ENCODE peak calls at places on chromosomes 5 and 9, in five cellular contexts. One of them, this sample, is unnamed. For H3K4me1 and H3F3A, the result is how much of the 10 kb centered on the place peaks cover.

GRCh38 chr5:123170816-123171345 is 81.8 kb downstream of the PRDM6 start:
- DNase-seq in neural progenitor cell: no peak
- DNase-seq in GM23248: no peak
- DNase-seq in PC-3: no peak
- DNase-seq in MM.1S: no peak
- DNase-seq in this sample: no peak

GRCh38 chr9:119836036-119836435 is 466.8 kb upstream of the BRINP1 start:
- DNase-seq in neural progenitor cell: peak
- DNase-seq in GM23248: no peak
- DNase-seq in PC-3: no peak
- DNase-seq in MM.1S: no peak
- DNase-seq in this sample: no peak

GRCh38 chr9:98839724-98840123 is 32.3 kb downstream of the GALNT12 start:
- DNase-seq in neural progenitor cell: no peak
- DNase-seq in GM23248: no peak
- DNase-seq in PC-3: no peak
- DNase-seq in MM.1S: no peak
- DNase-seq in this sample: no peak

GRCh38 chr5:131984945-131985665 is 26.4 kb downstream of the ACSL6 start:
- DNase-seq in neural progenitor cell: no peak
- DNase-seq in GM23248: no peak
- DNase-seq in PC-3: no peak
- DNase-seq in MM.1S: no peak
- DNase-seq in this sample: no peak

GRCh38 chr9:12784461-12785250 is 9.8 kb downstream of the LURAP1L start:
- DNase-seq in neural progenitor cell: no peak
- DNase-seq in GM23248: peak
- DNase-seq in PC-3: peak
- DNase-seq in MM.1S: peak
- DNase-seq in this sample: peak

GRCh38 chr9:16236326-16236725 is 634.1 kb downstream of the BNC2 start:
- DNase-seq in neural progenitor cell: no peak
- DNase-seq in GM23248: peak
- DNase-seq in PC-3: no peak
- DNase-seq in MM.1S: no peak
- DNase-seq in this sample: no peak

GRCh38 chr5:156271569-156271968 is 55.4 kb upstream of the SGCD start:
- DNase-seq in neural progenitor cell: no peak
- DNase-seq in GM23248: no peak
- DNase-seq in PC-3: no peak
- DNase-seq in MM.1S: no peak
- DNase-seq in this sample: no peak

GRCh38 chr5:115033861-115034260 is 135.8 kb downstream of the TRIM36 start:
- DNase-seq in neural progenitor cell: peak
- DNase-seq in GM23248: peak
- DNase-seq in PC-3: no peak
- DNase-seq in MM.1S: no peak
- DNase-seq in this sample: no peak

GRCh38 chr5:96516631-96517071 is 83.6 kb upstream of the PCSK1 start:
- DNase-seq in neural progenitor cell: no peak
- DNase-seq in GM23248: peak
- DNase-seq in PC-3: no peak
- DNase-seq in MM.1S: no peak
- DNase-seq in this sample: no peak

GRCh38 chr5:132267931-132268501 is 10.5 kb downstream of the PDLIM4 start:
- DNase-seq in neural progenitor cell: no peak
- DNase-seq in GM23248: no peak
- DNase-seq in PC-3: no peak
- DNase-seq in MM.1S: no peak
- DNase-seq in this sample: no peak

GRCh38 chr9:128912270-128912853 is 8.4 kb upstream of the PHYHD1 start:
- DNase-seq in neural progenitor cell: peak
- DNase-seq in GM23248: peak
- DNase-seq in PC-3: peak
- DNase-seq in MM.1S: no peak
- DNase-seq in this sample: peak

GRCh38 chr9:99192786-99193465 is 28.8 kb downstream of the ALG2 start:
- DNase-seq in neural progenitor cell: no peak
- DNase-seq in GM23248: peak
- DNase-seq in PC-3: peak
- DNase-seq in MM.1S: no peak
- DNase-seq in this sample: no peak

GRCh38 chr9:73023025-73023541 is 70.2 kb upstream of the ALDH1A1 start:
- DNase-seq in neural progenitor cell: peak
- DNase-seq in GM23248: peak
- DNase-seq in PC-3: peak
- DNase-seq in MM.1S: peak
- DNase-seq in this sample: peak

GRCh38 chr9:81826541-81826906 is 101.7 kb upstream of the SPATA31D4 start:
- DNase-seq in neural progenitor cell: peak
- DNase-seq in GM23248: no peak
- DNase-seq in PC-3: no peak
- DNase-seq in MM.1S: no peak
- DNase-seq in this sample: no peak

GRCh38 chr5:61790678-61791077 is 458.6 kb downstream of the ZSWIM6 start:
- DNase-seq in neural progenitor cell: no peak
- DNase-seq in GM23248: no peak
- DNase-seq in PC-3: peak
- DNase-seq in MM.1S: no peak
- DNase-seq in this sample: no peak

GRCh38 chr9:74846771-74847170 is 41.0 kb downstream of the TRPM6 start:
- DNase-seq in neural progenitor cell: no peak
- DNase-seq in GM23248: peak
- DNase-seq in PC-3: peak
- DNase-seq in MM.1S: no peak
- DNase-seq in this sample: no peak

GRCh38 chr9:4499917-4500316 is 9.6 kb downstream of the SLC1A1 start:
- DNase-seq in neural progenitor cell: no peak
- DNase-seq in GM23248: no peak
- DNase-seq in PC-3: no peak
- DNase-seq in MM.1S: no peak
- DNase-seq in this sample: no peak

GRCh38 chr5:38640012-38640395 is 83.6 kb upstream of the LIFR start:
- DNase-seq in neural progenitor cell: no peak
- DNase-seq in GM23248: no peak
- DNase-seq in PC-3: no peak
- DNase-seq in MM.1S: no peak
- DNase-seq in this sample: peak

GRCh38 chr9:27763831-27764230 is 190.6 kb upstream of the C9orf72 start:
- DNase-seq in neural progenitor cell: no peak
- DNase-seq in GM23248: no peak
- DNase-seq in PC-3: no peak
- DNase-seq in MM.1S: no peak
- DNase-seq in this sample: no peak

GRCh38 chr5:4191703-4192102 is 596.1 kb downstream of the IRX1 start:
- DNase-seq in neural progenitor cell: no peak
- DNase-seq in GM23248: no peak
- DNase-seq in PC-3: no peak
- DNase-seq in MM.1S: no peak
- DNase-seq in this sample: no peak

GRCh38 chr9:136431782-136432350 is 7.8 kb downstream of the INPP5E start:
- DNase-seq in neural progenitor cell: no peak
- DNase-seq in GM23248: no peak
- DNase-seq in PC-3: no peak
- DNase-seq in MM.1S: no peak
- DNase-seq in this sample: no peak

GRCh38 chr5:59832577-59833301 is 60.8 kb downstream of the PDE4D start:
- DNase-seq in neural progenitor cell: no peak
- DNase-seq in GM23248: no peak
- DNase-seq in PC-3: no peak
- DNase-seq in MM.1S: no peak
- DNase-seq in this sample: no peak

GRCh38 chr5:25448646-25449045 is 803.9 kb upstream of the CDH10 start:
- DNase-seq in neural progenitor cell: peak
- DNase-seq in GM23248: no peak
- DNase-seq in PC-3: no peak
- DNase-seq in MM.1S: no peak
- DNase-seq in this sample: no peak

GRCh38 chr5:179801304-179802206 is 5.1 kb downstream of the MGAT4B start:
- DNase-seq in neural progenitor cell: peak
- DNase-seq in GM23248: no peak
- DNase-seq in PC-3: no peak
- DNase-seq in MM.1S: no peak
- DNase-seq in this sample: no peak

GRCh38 chr5:116411101-116411571 is 163.5 kb downstream of the SEMA6A start:
- DNase-seq in neural progenitor cell: no peak
- DNase-seq in GM23248: no peak
- DNase-seq in PC-3: no peak
- DNase-seq in MM.1S: no peak
- DNase-seq in this sample: no peak
- H3K27ac ChIP-seq in neural progenitor cell: no peak
- H3K27ac ChIP-seq in GM23248: no peak
- H3K27ac ChIP-seq in PC-3: no peak
- H3K27ac ChIP-seq in MM.1S: no peak
- H3K27ac ChIP-seq in this sample: no peak

GRCh38 chr5:151683936-151684586 is 2.7 kb downstream of the SPARC start:
- DNase-seq in neural progenitor cell: no peak
- DNase-seq in GM23248: peak
- DNase-seq in PC-3: no peak
- DNase-seq in MM.1S: no peak
- DNase-seq in this sample: no peak

GRCh38 chr5:151683444-151683843 is 3.3 kb downstream of the SPARC start:
- DNase-seq in neural progenitor cell: no peak
- DNase-seq in GM23248: peak
- DNase-seq in PC-3: no peak
- DNase-seq in MM.1S: no peak
- DNase-seq in this sample: no peak

GRCh38 chr5:151682240-151682639 is 4.5 kb downstream of the SPARC start:
- DNase-seq in neural progenitor cell: no peak
- DNase-seq in GM23248: peak
- DNase-seq in PC-3: no peak
- DNase-seq in MM.1S: no peak
- DNase-seq in this sample: no peak

GRCh38 chr5:151680944-151681427 is 5.7 kb downstream of the SPARC start:
- DNase-seq in neural progenitor cell: no peak
- DNase-seq in GM23248: peak
- DNase-seq in PC-3: no peak
- DNase-seq in MM.1S: no peak
- DNase-seq in this sample: no peak

GRCh38 chr5:151682751-151683331 is 3.9 kb downstream of the SPARC start:
- DNase-seq in neural progenitor cell: no peak
- DNase-seq in GM23248: peak
- DNase-seq in PC-3: no peak
- DNase-seq in MM.1S: no peak
- DNase-seq in this sample: no peak
- H3K4me1 ChIP-seq in neural progenitor cell: under half
- H3K4me1 ChIP-seq in GM23248: half or more
- H3K4me1 ChIP-seq in PC-3: under half
- H3K4me1 ChIP-seq in MM.1S: under half
- H3K4me1 ChIP-seq in this sample: under half

DNA sequence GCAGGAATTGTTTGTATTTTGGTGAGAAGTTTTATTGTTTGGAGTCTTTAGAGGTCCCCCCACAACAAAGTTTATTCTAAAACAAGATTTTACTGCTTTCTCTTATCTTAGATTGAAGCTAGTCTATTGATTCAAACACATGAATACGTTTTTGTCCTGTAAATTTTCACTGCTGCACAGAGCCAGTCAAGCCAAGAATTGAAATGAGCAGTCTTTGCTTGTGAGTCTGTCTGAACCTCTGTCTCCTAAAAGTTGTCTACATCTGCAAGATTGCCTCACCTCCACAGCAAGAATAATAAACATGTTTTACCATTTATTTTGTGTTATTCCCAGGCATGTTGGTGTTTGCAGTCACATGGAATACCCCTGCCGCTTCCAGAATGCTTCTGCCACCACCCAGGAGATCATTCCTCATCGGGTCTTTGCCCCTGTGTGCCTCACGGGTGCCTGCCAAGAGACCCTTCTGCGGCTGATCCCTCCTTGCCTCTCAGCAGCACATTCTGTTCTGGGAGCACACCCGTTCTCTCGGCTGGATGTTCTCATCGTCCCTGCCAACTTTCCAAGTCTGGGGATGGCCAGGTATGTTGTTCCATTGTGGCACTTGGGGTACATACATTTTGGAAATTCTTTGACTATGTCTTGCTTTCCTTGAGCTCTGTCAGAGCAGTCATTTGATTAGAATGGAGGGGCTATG is 74.1 kb downstream of the AOPEP start:
- DNase-seq in neural progenitor cell: no peak
- DNase-seq in GM23248: peak
- DNase-seq in PC-3: no peak
- DNase-seq in MM.1S: no peak
- DNase-seq in this sample: no peak
- H3F3A ChIP-seq in neural progenitor cell: under half
- H3F3A ChIP-seq in GM23248: under half
- H3F3A ChIP-seq in PC-3: under half
- H3F3A ChIP-seq in MM.1S: under half
- H3F3A ChIP-seq in this sample: under half

GRCh38 chr5:136186786-136187185 is 6.2 kb downstream of the SMIM32 start:
- DNase-seq in neural progenitor cell: no peak
- DNase-seq in GM23248: no peak
- DNase-seq in PC-3: no peak
- DNase-seq in MM.1S: no peak
- DNase-seq in this sample: no peak
- H3K27ac ChIP-seq in neural progenitor cell: no peak
- H3K27ac ChIP-seq in GM23248: no peak
- H3K27ac ChIP-seq in PC-3: no peak
- H3K27ac ChIP-seq in MM.1S: no peak
- H3K27ac ChIP-seq in this sample: no peak

DNA sequence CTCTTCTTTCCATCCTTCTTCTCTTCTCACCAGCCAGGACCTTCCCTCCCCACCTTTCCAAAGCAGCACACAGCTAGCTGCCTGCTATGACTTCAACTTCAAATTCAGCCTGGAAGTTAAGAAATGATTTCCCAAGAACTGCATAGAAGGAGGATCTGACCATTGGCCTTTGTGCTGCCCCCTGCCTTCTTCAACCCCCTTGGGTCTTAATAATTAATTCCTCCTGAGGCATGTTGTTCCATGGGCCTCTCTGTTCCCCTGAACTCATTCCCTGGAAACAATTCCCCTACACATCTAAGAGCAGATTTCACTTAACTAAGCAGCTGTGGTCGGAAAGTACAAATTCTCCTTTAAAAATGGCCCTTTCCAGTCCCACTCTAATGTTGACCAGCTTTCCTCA is 62.4 kb downstream of the ADAMTS12 start:
- DNase-seq in neural progenitor cell: no peak
- DNase-seq in GM23248: no peak
- DNase-seq in PC-3: no peak
- DNase-seq in MM.1S: no peak
- DNase-seq in this sample: no peak
- H3K4me1 ChIP-seq in neural progenitor cell: under half
- H3K4me1 ChIP-seq in GM23248: under half
- H3K4me1 ChIP-seq in PC-3: under half
- H3K4me1 ChIP-seq in MM.1S: under half
- H3K4me1 ChIP-seq in this sample: under half

GRCh38 chr9:35661756-35662350 is 3.1 kb downstream of the ARHGEF39 start:
- DNase-seq in neural progenitor cell: no peak
- DNase-seq in GM23248: no peak
- DNase-seq in PC-3: no peak
- DNase-seq in MM.1S: no peak
- DNase-seq in this sample: no peak
- H3F3A ChIP-seq in neural progenitor cell: under half
- H3F3A ChIP-seq in GM23248: under half
- H3F3A ChIP-seq in PC-3: under half
- H3F3A ChIP-seq in MM.1S: under half
- H3F3A ChIP-seq in this sample: under half

GRCh38 chr5:138974227-138975063 is 99.3 kb upstream of the LRRTM2 start:
- DNase-seq in neural progenitor cell: peak
- DNase-seq in GM23248: peak
- DNase-seq in PC-3: no peak
- DNase-seq in MM.1S: no peak
- DNase-seq in this sample: no peak
- H3K27ac ChIP-seq in neural progenitor cell: no peak
- H3K27ac ChIP-seq in GM23248: peak
- H3K27ac ChIP-seq in PC-3: no peak
- H3K27ac ChIP-seq in MM.1S: no peak
- H3K27ac ChIP-seq in this sample: no peak

GRCh38 chr9:70418822-70419545 is 4.5 kb upstream of the KLF9 start:
- DNase-seq in neural progenitor cell: peak
- DNase-seq in GM23248: peak
- DNase-seq in PC-3: peak
- DNase-seq in MM.1S: peak
- DNase-seq in this sample: peak
- H3K4me1 ChIP-seq in neural progenitor cell: under half
- H3K4me1 ChIP-seq in GM23248: under half
- H3K4me1 ChIP-seq in PC-3: under half
- H3K4me1 ChIP-seq in MM.1S: under half
- H3K4me1 ChIP-seq in this sample: under half